ENCODE peak calls at places on chromosomes 7 and 10, in eight cellular contexts. Y is SK-N-SH, L is GM23248, U is astrocyte, A is mesenchymal stem cell, N is mammary epithelial cell, T is MM.1S, M is neuronal stem cell. D is an unnamed sample.

GRCh38 chr7:139127648-139128047 is 18.1 kb upstream of the ZC3HAV1 start:
- DNase-seq in M (no peak), N (no peak), Y (no peak), U (no peak), T (peak), A (no peak), L (no peak), D (no peak)

GRCh38 chr10:113337142-113337541 is 215.7 kb upstream of the HABP2 start:
- DNase-seq in U (no peak), M (no peak), A (no peak), N (no peak), Y (no peak), T (no peak), L (peak), D (no peak)

GRCh38 chr10:114489521-114490310 is 85.4 kb upstream of the AFAP1L2 start:
- DNase-seq in T (no peak), Y (no peak), U (no peak), A (no peak), L (no peak), N (no peak), M (peak), D (peak)

GRCh38 chr7:40604601-40605438 is 470.0 kb downstream of the SUGCT start:
- DNase-seq in A (peak), U (peak), Y (peak), T (no peak), N (no peak), L (peak), M (peak), D (peak)

GRCh38 chr10:120456626-120457430 is at the start of gene PLPP4:
- DNase-seq in N (peak), M (peak), U (peak), Y (peak), L (peak), A (peak), T (peak), D (peak)

GRCh38 chr7:38303866-38304265 is 30.4 kb upstream of the TARP start:
- DNase-seq in A (no peak), L (no peak), Y (no peak), N (no peak), T (no peak), U (no peak), M (no peak), D (peak)

GRCh38 chr7:53811555-53812079 is 730.6 kb upstream of the VSTM2A start:
- DNase-seq in T (no peak), M (no peak), Y (no peak), U (no peak), N (no peak), L (no peak), A (no peak), D (no peak)

GRCh38 chr10:5943536-5943935 is 33.8 kb downstream of the IL15RA start:
- DNase-seq in U (peak), A (no peak), N (no peak), Y (no peak), M (no peak), L (peak), T (no peak), D (no peak)

GRCh38 chr10:46558411-46559185 is 2.1 kb upstream of the GPRIN2 start:
- DNase-seq in N (no peak), U (no peak), T (peak), Y (no peak), A (no peak), L (no peak), M (no peak), D (no peak)

GRCh38 chr7:69182596-69183467 is 415.4 kb upstream of the AUTS2 start:
- DNase-seq in Y (no peak), A (no peak), T (no peak), N (no peak), L (no peak), M (no peak), U (no peak), D (no peak)

GRCh38 chr7:135150072-135150782 is 2.4 kb downstream of the TMEM140 start:
- DNase-seq in T (no peak), L (no peak), A (no peak), M (no peak), U (no peak), N (no peak), Y (no peak), D (no peak)

GRCh38 chr7:135147899-135148721 is at the start of gene TMEM140:
- DNase-seq in T (peak), Y (no peak), A (peak), N (peak), L (peak), U (no peak), M (no peak), D (no peak)

GRCh38 chr7:135143874-135144668 is 3.8 kb upstream of the TMEM140 start:
- DNase-seq in Y (no peak), N (no peak), A (no peak), M (no peak), L (no peak), T (no peak), U (no peak), D (no peak)

GRCh38 chr7:135151162-135151932 is 3.5 kb downstream of the TMEM140 start:
- DNase-seq in A (no peak), U (no peak), L (no peak), M (no peak), N (no peak), T (no peak), Y (no peak), D (no peak)

DNA sequence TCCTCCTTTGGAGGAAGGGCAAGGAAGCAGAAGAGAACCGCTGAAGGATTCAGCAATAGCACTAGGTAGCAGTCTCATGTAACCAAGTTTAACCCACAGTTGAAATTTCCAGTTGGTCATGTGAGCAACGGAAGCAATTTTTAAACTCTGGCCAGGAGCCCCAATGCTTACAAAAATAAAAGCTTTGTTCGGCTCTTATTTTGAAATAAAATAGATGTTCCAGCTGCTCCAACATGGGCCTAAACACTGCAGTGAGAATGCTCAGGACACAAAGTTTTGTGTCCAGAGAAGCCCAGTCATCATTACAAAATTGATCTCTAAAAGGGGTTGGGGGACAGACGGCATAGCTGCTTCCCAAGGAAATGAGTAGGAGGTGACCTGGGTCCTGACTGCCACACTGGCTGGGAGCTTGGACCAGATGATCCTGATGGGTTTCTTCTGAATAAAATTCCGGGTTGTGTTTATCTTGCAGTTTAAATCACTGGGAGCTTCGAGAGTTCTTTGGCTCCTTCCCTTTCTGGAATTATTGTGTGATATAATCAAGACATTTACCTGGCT is 452 bp upstream of the TMEM140 start:
- DNase-seq in Y (no peak), T (peak), A (no peak), L (peak), M (no peak), U (no peak), N (no peak), D (no peak)
- H3K9ac ChIP-seq in Y (no peak), T (peak), A (peak), L (peak), M (no peak), U (no peak), N (no peak), D (no peak)

GRCh38 chr10:123879596-123880257 is 11.9 kb downstream of the CPXM2 start:
- DNase-seq in U (no peak), L (no peak), A (no peak), M (no peak), N (no peak), T (no peak), Y (no peak), D (no peak)
- H3K4me2 ChIP-seq in U (no peak), L (no peak), A (no peak), M (no peak), N (no peak), T (no peak), Y (no peak), D (no peak)

GRCh38 chr7:102155821-102156441 is 130.7 kb upstream of the SH2B2 start:
- DNase-seq in Y (no peak), L (no peak), T (no peak), N (no peak), A (peak), U (no peak), M (no peak), D (no peak)

GRCh38 chr7:102150266-102150665 is 136.4 kb upstream of the SH2B2 start:
- DNase-seq in T (no peak), M (no peak), U (no peak), A (no peak), L (no peak), N (no peak), Y (no peak), D (no peak)

GRCh38 chr7:102153586-102153948 is 133.1 kb upstream of the SH2B2 start:
- DNase-seq in U (peak), N (no peak), A (no peak), Y (no peak), T (no peak), M (no peak), L (no peak), D (no peak)

GRCh38 chr7:102154425-102154824 is 132.2 kb upstream of the SH2B2 start:
- DNase-seq in T (no peak), A (no peak), L (no peak), M (no peak), N (no peak), Y (no peak), U (no peak), D (no peak)

GRCh38 chr7:102152672-102153585 is 133.7 kb upstream of the SH2B2 start:
- DNase-seq in Y (no peak), U (peak), A (peak), T (no peak), N (peak), L (peak), M (no peak), D (peak)
- H3K9ac ChIP-seq in Y (no peak), U (peak), A (no peak), T (no peak), N (no peak), L (no peak), M (no peak), D (no peak)

GRCh38 chr7:115825736-115826135 is 204.8 kb downstream of the TFEC start:
- DNase-seq in T (no peak), U (peak), N (no peak), M (no peak), L (peak), A (no peak), Y (no peak), D (no peak)

GRCh38 chr7:115822380-115822779 is 208.2 kb downstream of the TFEC start:
- DNase-seq in L (no peak), A (no peak), T (no peak), M (no peak), U (no peak), Y (no peak), N (no peak), D (no peak)

GRCh38 chr7:115831371-115831770 is 199.2 kb downstream of the TFEC start:
- DNase-seq in Y (no peak), N (no peak), L (no peak), T (no peak), M (no peak), A (no peak), U (no peak), D (no peak)

GRCh38 chr7:115822801-115823200 is 207.8 kb downstream of the TFEC start:
- DNase-seq in L (peak), N (no peak), U (no peak), Y (no peak), A (no peak), T (no peak), M (no peak), D (no peak)

GRCh38 chr7:115827305-115828045 is 203.1 kb downstream of the TFEC start:
- DNase-seq in U (no peak), Y (no peak), A (no peak), N (no peak), M (no peak), L (no peak), T (peak), D (no peak)
- H3K4me2 ChIP-seq in U (no peak), Y (no peak), A (no peak), N (no peak), M (no peak), L (no peak), T (peak), D (no peak)

GRCh38 chr7:47290466-47290865 is 291.4 kb downstream of the TNS3 start:
- DNase-seq in L (no peak), Y (no peak), T (no peak), M (no peak), A (no peak), U (no peak), N (no peak), D (no peak)

GRCh38 chr7:47292832-47293309 is 289.0 kb downstream of the TNS3 start:
- DNase-seq in U (peak), A (no peak), T (no peak), N (no peak), M (no peak), L (no peak), Y (no peak), D (no peak)

GRCh38 chr7:47293884-47294568 is 287.9 kb downstream of the TNS3 start:
- DNase-seq in T (no peak), Y (no peak), U (no peak), M (no peak), N (no peak), L (peak), A (peak), D (no peak)

GRCh38 chr7:47290867-47291266 is 291.0 kb downstream of the TNS3 start:
- DNase-seq in M (no peak), T (no peak), Y (no peak), L (no peak), N (peak), A (no peak), U (no peak), D (no peak)

DNA sequence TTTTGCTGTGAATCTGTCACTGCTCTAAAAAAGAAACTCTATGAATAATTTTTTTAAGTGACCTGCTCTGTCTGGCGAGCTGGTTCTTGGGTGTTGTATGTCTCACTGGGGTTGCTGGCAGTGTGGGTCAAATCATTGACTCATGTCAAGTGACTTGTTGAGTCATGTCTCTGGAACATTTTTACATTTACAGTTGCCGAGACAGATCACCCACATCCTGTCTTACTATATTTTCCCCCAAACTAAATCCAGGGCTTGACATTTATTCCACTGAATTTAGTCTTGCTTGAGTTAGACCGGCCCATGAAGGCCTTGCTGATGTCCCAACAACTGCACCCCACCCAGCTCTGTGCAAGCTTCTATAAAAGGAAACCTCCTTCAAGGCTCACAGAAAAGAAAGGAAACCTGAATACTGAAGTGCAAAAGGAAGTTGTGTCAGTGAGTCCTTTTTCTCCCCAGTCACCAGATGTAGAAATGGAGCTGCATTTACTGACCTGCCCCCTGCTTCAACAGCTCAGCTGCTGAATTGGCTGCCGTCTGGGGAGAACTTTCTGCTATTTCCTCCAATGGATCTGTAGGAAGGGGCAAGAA is 290.4 kb downstream of the TNS3 start:
- DNase-seq in T (no peak), N (peak), L (peak), M (no peak), Y (no peak), A (peak), U (peak), D (no peak)
- H3K9ac ChIP-seq in T (no peak), N (peak), L (peak), M (no peak), Y (peak), A (peak), U (peak), D (no peak)

GRCh38 chr10:36271631-36272340 is 629.7 kb upstream of the FZD8 start:
- DNase-seq in M (no peak), N (peak), L (no peak), T (no peak), Y (no peak), U (no peak), A (no peak), D (no peak)

GRCh38 chr10:36266923-36267322 is 624.8 kb upstream of the FZD8 start:
- DNase-seq in U (no peak), A (peak), N (peak), L (no peak), M (no peak), Y (no peak), T (no peak), D (peak)

GRCh38 chr10:36263871-36264270 is 621.8 kb upstream of the FZD8 start:
- DNase-seq in A (no peak), M (no peak), N (peak), L (no peak), Y (no peak), T (no peak), U (no peak), D (no peak)

GRCh38 chr10:36269222-36269621 is 627.1 kb upstream of the FZD8 start:
- DNase-seq in N (peak), Y (no peak), M (no peak), A (no peak), T (no peak), L (no peak), U (no peak), D (no peak)
- H3K4me2 ChIP-seq in N (no peak), Y (no peak), M (no peak), A (no peak), T (no peak), L (no peak), U (no peak), D (no peak)

D was measured in mesendoderm.